ENCODE peak calls at places on chromosomes 16 and 17, in seven cellular contexts. P is dorsolateral prefrontal cortex, Z is uterus, S is ascending aorta, V is transverse colon, G is astrocyte of the spinal cord, W is GM12878. J is an unnamed sample.

GRCh38 chr16:11615756-11616447 is 29.2 kb upstream of the LITAF start:
- DNase-seq in S (no peak), V (no peak), G (no peak), P (no peak), Z (no peak), W (no peak), J (no peak)

GRCh38 chr17:48720263-48721008 is 1.9 kb downstream of the PRAC1 start:
- DNase-seq in G (no peak), P (no peak), V (no peak), S (no peak), Z (no peak), W (no peak), J (no peak)

GRCh38 chr17:41003926-41004325 is 4.2 kb upstream of the KRTAP3-2 start:
- DNase-seq in P (no peak), Z (no peak), V (no peak), S (no peak), W (no peak), G (no peak), J (no peak)

GRCh38 chr17:57407287-57408063 is 151.2 kb downstream of the MSI2 start:
- DNase-seq in V (peak; percentile 62), P (no peak), G (peak; percentile 39), Z (no peak), W (no peak), S (no peak), J (no peak)

GRCh38 chr16:57354311-57354710 is 4.3 kb upstream of the CCL22 start:
- DNase-seq in G (no peak), W (no peak), Z (no peak), P (no peak), S (no peak), V (no peak), J (no peak)

GRCh38 chr16:2857451-2858244 is at the start of gene PRSS22:
- DNase-seq in V (peak; percentile 75), S (no peak), P (no peak), W (no peak), G (no peak), Z (no peak), J (no peak)

GRCh38 chr16:54316095-54316494 is 29.5 kb upstream of the IRX3 start:
- DNase-seq in G (no peak), P (no peak), Z (no peak), S (no peak), W (no peak), V (no peak), J (no peak)

GRCh38 chr16:52861614-52862022 is 191.1 kb downstream of the CHD9NB start:
- DNase-seq in V (peak; percentile 22), S (no peak), W (no peak), G (no peak), P (no peak), Z (no peak), J (no peak)

GRCh38 chr17:75679706-75680201 is 12.6 kb downstream of the SAP30BP start:
- DNase-seq in W (no peak), V (peak; percentile 60), Z (peak; percentile 59), G (peak; percentile 64), P (no peak), S (no peak), J (no peak)

GRCh38 chr17:78925662-78926555 is 722 bp upstream of the TIMP2 start:
- DNase-seq in Z (peak; percentile 95), G (peak; percentile 77), P (peak; percentile 70), W (no peak), V (peak; percentile 73), S (peak; percentile 94), J (peak; percentile 89)

GRCh38 chr17:57086069-57086930 is 1.3 kb downstream of the AKAP1 start:
- DNase-seq in P (no peak), G (no peak), W (no peak), S (peak; percentile 67), Z (no peak), V (peak; percentile 83), J (peak; percentile 14)

GRCh38 chr16:89324056-89325010 is 106.8 kb downstream of the ZNF778 start:
- DNase-seq in V (no peak), G (peak; percentile 91), Z (no peak), W (peak; percentile 90), P (peak; percentile 35), S (no peak), J (peak; percentile 79)

GRCh38 chr17:7323731-7324437 is 5.3 kb downstream of the NEURL4 start:
- DNase-seq in S (peak; percentile 73), Z (no peak), V (peak; percentile 65), P (no peak), G (peak; percentile 38), W (no peak), J (peak; percentile 31)

GRCh38 chr17:21213005-21213404 is 956 bp downstream of the TMEM11 start:
- DNase-seq in W (no peak), S (no peak), G (no peak), P (no peak), Z (no peak), V (no peak), J (no peak)

GRCh38 chr17:21213491-21214014 is 408 bp downstream of the TMEM11 start:
- DNase-seq in S (peak; percentile 68), V (peak; percentile 52), P (no peak), Z (no peak), G (no peak), W (no peak), J (no peak)

GRCh38 chr17:21215935-21216334 is 2.0 kb upstream of the TMEM11 start:
- DNase-seq in P (no peak), V (no peak), G (no peak), W (no peak), Z (no peak), S (no peak), J (peak; percentile 51)

GRCh38 chr17:21214777-21215541 is 998 bp upstream of the TMEM11 start:
- DNase-seq in Z (peak; percentile 31), P (no peak), W (no peak), V (no peak), G (no peak), S (no peak), J (peak; percentile 40)

GRCh38 chr17:21214015-21214776 is at the start of gene TMEM11:
- DNase-seq in V (peak; percentile 96), W (peak; percentile 71), G (peak; percentile 96), Z (peak; percentile 93), P (peak; percentile 96), S (peak; percentile 97), J (peak; percentile 93)
- TF ChIP-seq CTCF in V (peak; percentile 34), W (no peak), G (peak; percentile 0), Z (peak; percentile 23), P (peak; percentile 32), S (peak; percentile 2), J (no peak)

GRCh38 chr17:22305356-22306071 is 613.2 kb downstream of the KCNJ18 start:
- DNase-seq in Z (no peak), S (no peak), W (no peak), G (no peak), V (no peak), P (no peak), J (no peak)

GRCh38 chr17:22303096-22303495 is 610.8 kb downstream of the KCNJ18 start:
- DNase-seq in Z (no peak), W (no peak), S (no peak), P (no peak), G (no peak), V (no peak), J (no peak)

GRCh38 chr17:22301353-22301745 is 609.0 kb downstream of the KCNJ18 start:
- DNase-seq in G (no peak), P (no peak), Z (no peak), S (no peak), W (no peak), V (no peak), J (no peak)

GRCh38 chr17:22303865-22304264 is 611.5 kb downstream of the KCNJ18 start:
- DNase-seq in S (no peak), W (no peak), P (no peak), V (no peak), Z (no peak), G (no peak), J (no peak)

DNA sequence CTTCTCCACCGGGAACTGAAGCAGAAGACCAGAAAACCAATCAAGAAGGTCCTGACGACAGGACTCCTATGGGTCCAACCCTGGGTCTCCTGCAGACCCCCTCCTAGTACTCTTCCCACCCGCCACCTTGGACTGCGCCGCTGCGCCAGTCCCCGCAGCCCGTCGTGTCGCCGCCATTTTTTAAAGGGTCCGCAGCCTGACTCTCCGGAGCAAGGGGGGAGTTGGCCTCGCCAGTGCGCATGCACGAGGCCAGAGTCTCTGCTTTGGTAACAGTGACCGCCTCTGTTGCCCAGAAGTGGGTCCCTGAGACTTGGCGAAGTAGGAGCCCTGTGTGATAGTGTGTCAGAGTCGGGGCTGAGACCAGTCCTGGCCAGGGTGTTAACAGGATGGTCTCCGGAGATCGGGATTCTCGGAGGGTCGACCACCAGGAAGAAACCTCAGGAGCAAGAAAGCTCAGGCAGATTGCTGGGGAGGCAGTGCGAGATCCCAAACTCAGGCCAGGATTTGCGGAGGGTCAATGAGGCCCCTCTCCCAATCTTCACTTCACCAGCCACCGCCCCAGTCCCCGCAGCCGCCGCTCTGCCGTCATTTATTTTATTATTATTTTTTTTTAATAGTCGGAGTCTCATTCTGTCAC is 612.5 kb downstream of the KCNJ18 start:
- DNase-seq in S (no peak), V (no peak), W (no peak), Z (no peak), G (no peak), P (no peak), J (no peak)
- H3K4me3 ChIP-seq in S (no peak overlapping the region), V (no peak overlapping the region), W (no peak overlapping the region), Z (no peak overlapping the region), G (no peak overlapping the region), P (no peak overlapping the region), J (no peak overlapping the region)

DNA sequence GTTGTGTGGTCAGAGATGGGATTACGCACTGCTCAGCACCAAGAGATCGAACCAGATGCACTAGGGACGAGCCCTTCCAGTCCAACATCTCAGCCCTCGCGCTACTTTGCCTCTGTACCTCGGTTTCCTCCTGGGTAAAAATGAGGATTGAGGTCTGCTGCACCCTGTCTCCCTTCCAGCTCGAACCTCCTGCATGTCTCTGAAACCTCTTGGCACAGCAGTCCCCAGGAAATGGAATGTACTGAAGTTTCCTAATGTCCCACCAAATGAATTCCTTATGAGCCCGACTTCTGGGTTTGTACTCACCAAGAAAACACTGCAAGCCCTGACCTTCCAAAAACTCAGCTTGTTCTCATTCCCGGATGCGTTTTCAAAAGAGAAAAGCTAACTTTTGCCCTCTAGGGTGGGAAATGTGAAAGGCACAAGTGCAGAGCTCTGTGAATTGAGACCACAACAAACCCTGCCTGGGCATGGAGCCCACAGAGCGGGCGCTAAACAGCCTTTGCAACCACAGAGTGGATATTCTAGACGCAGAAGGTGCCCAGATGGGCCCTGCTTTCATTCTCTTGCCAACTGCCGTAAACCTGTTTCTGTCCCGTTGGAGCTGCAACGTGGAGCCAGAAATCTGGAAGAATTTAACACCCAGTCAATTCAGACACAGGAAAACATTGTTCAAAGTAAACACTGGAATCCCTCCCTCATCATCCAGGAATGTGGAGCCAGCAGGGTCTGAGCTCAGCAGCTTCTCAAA is 10.3 kb downstream of the CDRT4 start:
- DNase-seq in P (peak; percentile 75), W (no peak), S (peak; percentile 79), Z (peak; percentile 77), V (peak; percentile 46), G (peak; percentile 90), J (peak; percentile 92)
- TF ChIP-seq CTCF in P (peak; percentile 31), W (no peak), S (no peak), Z (peak; percentile 65), V (peak; percentile 24), G (peak; percentile 44), J (peak; percentile 68)

DNA sequence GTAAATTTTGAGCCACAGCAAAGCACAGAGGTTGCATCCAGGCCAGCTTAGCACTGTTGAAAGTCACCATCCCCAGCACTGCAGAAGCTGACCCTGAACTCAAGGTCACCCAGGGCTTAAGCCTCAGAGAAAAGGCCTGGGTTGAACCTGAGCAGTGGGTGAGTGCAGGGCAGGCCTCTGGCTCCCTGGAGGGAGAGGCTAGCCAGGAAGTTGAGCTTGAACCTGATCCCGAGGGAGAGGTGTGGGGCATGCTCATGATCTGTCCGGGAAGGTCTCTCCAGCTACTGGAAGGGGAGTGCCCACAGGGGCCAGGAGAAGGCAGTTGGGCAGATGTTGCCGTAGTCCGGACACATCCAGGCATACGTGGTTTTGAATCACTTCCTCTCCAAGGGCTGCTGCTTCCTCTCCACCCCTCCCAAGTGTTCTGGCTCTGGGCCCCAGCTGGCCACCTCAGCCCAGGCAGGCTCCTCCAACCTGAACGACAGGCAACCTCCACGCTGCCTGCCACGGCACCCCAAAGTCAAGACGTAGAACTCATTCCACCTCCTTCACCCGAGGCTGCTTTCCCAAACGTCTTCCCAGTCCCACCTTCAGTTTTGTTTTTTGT is 18.4 kb downstream of the CARHSP1 start:
- DNase-seq in W (no peak), S (peak; percentile 82), V (no peak), Z (peak; percentile 60), P (no peak), G (peak; percentile 65), J (peak; percentile 85)
- H3K4me3 ChIP-seq in W (no peak overlapping the region), S (no peak overlapping the region), V (no peak overlapping the region), Z (no peak overlapping the region), P (no peak overlapping the region), G (no peak overlapping the region), J (no peak overlapping the region)